ENCODE peak calls at places on chromosomes 11 and 22, in six cellular contexts. W is uterus, Z is body of pancreas, U is adrenal gland, S is IMR-90, T is esophagus squamous epithelium. J is an unnamed sample. For H3K36me3, the result is how much of the 10 kb centered on the place peaks cover.

GRCh38 chr11:12625438-12626071 is 48.7 kb upstream of the TEAD1 start:
- DNase-seq in T (no peak), W (no peak), Z (no peak), S (peak), U (no peak), J (no peak)

GRCh38 chr11:63670077-63670737 is 969 bp downstream of the ATL3 start:
- DNase-seq in U (no peak), W (no peak), Z (no peak), T (no peak), S (peak), J (no peak)

GRCh38 chr22:26673485-26673884 is 16.1 kb downstream of the MIAT start:
- DNase-seq in W (no peak), T (no peak), S (no peak), Z (no peak), U (no peak), J (no peak)

GRCh38 chr11:32774081-32774480 is 20.4 kb downstream of the CCDC73 start:
- DNase-seq in S (no peak), U (no peak), Z (no peak), T (no peak), W (no peak), J (no peak)

GRCh38 chr11:71286701-71287643 is 34.6 kb upstream of the SHANK2 start:
- DNase-seq in S (peak), Z (peak), W (no peak), T (no peak), U (peak), J (peak)

GRCh38 chr11:2445948-2446551 is 1.2 kb downstream of the KCNQ1 start:
- DNase-seq in U (peak), T (no peak), W (no peak), S (no peak), Z (peak), J (peak)

GRCh38 chr11:34650528-34650927 is 29.6 kb downstream of the EHF start:
- DNase-seq in U (no peak), Z (no peak), W (no peak), T (no peak), S (peak), J (no peak)

GRCh38 chr22:31148516-31148915 is 8.2 kb upstream of the PLA2G3 start:
- DNase-seq in U (no peak), S (peak), Z (no peak), T (no peak), W (no peak), J (no peak)

GRCh38 chr11:45771194-45771941 is 33.6 kb upstream of the SLC35C1 start:
- DNase-seq in T (no peak), S (peak), W (peak), U (peak), Z (peak), J (peak)

GRCh38 chr11:61080986-61081590 is 21.2 kb upstream of the CD5 start:
- DNase-seq in S (no peak), U (no peak), W (no peak), Z (no peak), T (no peak), J (no peak)

GRCh38 chr22:50731811-50732624 is 6.0 kb upstream of the ACR start:
- DNase-seq in U (peak), W (peak), S (peak), Z (peak), T (no peak), J (peak)

GRCh38 chr22:20423636-20424511 is 13.8 kb downstream of the SCARF2 start:
- DNase-seq in W (no peak), S (no peak), T (no peak), U (no peak), Z (no peak), J (no peak)

GRCh38 chr11:62190011-62190410 is at the start of gene SCGB1D1:
- DNase-seq in W (no peak), S (no peak), Z (no peak), U (no peak), T (no peak), J (no peak)

GRCh38 chr11:9001736-9002135 is 2.1 kb downstream of the NRIP3 start:
- DNase-seq in Z (no peak), T (no peak), U (peak), S (peak), W (no peak), J (no peak)

GRCh38 chr11:13681470-13681869 is 13.0 kb downstream of the FAR1 start:
- DNase-seq in U (no peak), T (no peak), S (no peak), Z (no peak), W (no peak), J (no peak)

GRCh38 chr11:75439495-75440120 is 6.6 kb upstream of the KLHL35 start:
- DNase-seq in U (no peak), W (no peak), S (no peak), T (no peak), Z (no peak), J (no peak)

GRCh38 chr11:1236316-1237127 is 13.7 kb downstream of the MUC5B start:
- DNase-seq in S (no peak), Z (peak), U (no peak), T (no peak), W (no peak), J (no peak)

GRCh38 chr11:93476796-93477195 is 66.4 kb downstream of the SMCO4 start:
- DNase-seq in U (no peak), Z (no peak), W (no peak), S (peak), T (no peak), J (no peak)

GRCh38 chr11:37963440-37963839 is 1365.4 kb upstream of the RAG2 start:
- DNase-seq in S (no peak), Z (no peak), W (no peak), U (no peak), T (no peak), J (no peak)

GRCh38 chr11:17171342-17171741 is 36.4 kb downstream of the PIK3C2A start:
- DNase-seq in U (no peak), Z (no peak), S (peak), W (no peak), T (no peak), J (no peak)

GRCh38 chr11:1650918-1651262 is 21.3 kb downstream of the KRTAP5-5 start:
- DNase-seq in U (no peak), W (no peak), Z (no peak), S (no peak), T (no peak), J (no peak)

GRCh38 chr11:92941676-92942571 is 27.5 kb upstream of the MTNR1B start:
- DNase-seq in U (peak), W (no peak), Z (peak), S (peak), T (no peak), J (no peak)

GRCh38 chr11:62712413-62712812 is 4.9 kb downstream of the GNG3 start:
- DNase-seq in W (no peak), U (no peak), S (peak), Z (no peak), T (no peak), J (no peak)

GRCh38 chr11:110524227-110524626 is 94.5 kb downstream of the FDX1 start:
- DNase-seq in W (no peak), U (no peak), Z (no peak), S (peak), T (no peak), J (no peak)

GRCh38 chr11:22657101-22657694 is 9.2 kb upstream of the GAS2 start:
- DNase-seq in S (no peak), T (no peak), Z (no peak), W (no peak), U (no peak), J (no peak)

GRCh38 chr11:65504671-65505433 is 6.0 kb downstream of the MALAT1 start:
- DNase-seq in U (no peak), T (no peak), W (no peak), S (peak), Z (no peak), J (no peak)

GRCh38 chr11:104995001-104995408 is 26.6 kb upstream of the CASP4 start:
- DNase-seq in W (no peak), T (no peak), Z (no peak), S (no peak), U (no peak), J (no peak)

GRCh38 chr11:9150944-9151343 is 59.5 kb upstream of the SCUBE2 start:
- DNase-seq in Z (no peak), W (no peak), S (peak), U (no peak), T (no peak), J (no peak)

GRCh38 chr11:82750643-82751139 is 17.0 kb upstream of the FAM181B start:
- DNase-seq in W (no peak), Z (no peak), T (no peak), U (no peak), S (no peak), J (no peak)

DNA sequence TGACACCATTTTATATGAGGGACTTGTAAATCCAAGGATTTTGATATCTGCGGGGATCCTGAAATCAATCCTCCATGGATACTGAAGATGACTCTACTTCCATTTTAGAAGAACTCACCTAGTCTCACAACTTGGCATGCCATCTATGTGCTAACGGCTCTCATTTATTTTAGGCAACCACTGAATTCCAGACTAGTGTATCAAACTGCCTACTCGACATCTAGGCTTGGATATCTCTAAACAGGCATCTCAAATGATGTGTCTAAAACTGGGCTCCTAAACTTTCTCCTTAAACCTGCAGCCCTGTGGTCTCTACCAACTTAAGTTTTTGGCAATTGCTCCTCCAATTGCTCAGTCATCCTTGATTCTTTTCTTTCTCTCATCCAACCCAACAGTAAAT is 31.2 kb upstream of the CLNS1A start:
- DNase-seq in U (no peak), W (no peak), Z (no peak), T (no peak), S (peak), J (no peak)
- H3K36me3 ChIP-seq in U (half or more), W (under half), Z (under half), T (under half), S (under half), J (under half)

DNA sequence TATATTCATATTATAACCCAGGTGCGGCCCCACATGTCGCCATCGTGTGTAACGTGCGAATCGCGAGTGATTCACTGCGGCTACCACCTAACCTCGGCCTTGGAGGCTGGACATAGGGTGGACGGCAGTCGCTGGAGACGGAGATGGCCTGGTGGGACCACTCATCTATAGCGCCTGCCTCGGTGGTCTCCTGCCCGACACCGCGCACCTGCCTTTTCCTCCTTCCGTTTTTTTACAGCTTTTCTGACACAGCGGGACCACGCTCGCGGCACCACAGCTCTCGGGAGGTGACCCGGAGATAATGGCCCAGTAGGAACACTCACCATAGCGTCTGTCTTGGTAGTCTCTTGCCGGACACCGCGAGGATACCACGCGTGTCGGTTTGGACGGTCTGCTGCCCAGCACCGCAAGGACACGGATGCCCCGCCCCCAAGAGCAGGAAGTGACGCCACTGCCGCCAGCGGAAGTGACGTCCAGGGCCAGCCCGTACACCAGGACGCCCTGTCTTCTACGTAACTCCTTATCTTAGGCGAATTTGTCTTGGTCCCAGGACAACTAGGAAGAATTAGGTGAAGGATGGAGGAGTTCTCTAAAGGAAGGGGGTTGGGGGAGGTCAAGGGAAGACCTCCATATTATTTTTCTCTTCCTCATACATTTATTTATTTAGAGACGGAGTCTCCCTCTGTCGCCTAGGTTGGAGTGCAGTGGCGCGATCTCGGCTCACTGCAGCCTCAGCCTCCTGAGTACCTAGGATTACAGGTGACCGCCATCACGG is 6.4 kb downstream of the SNU13 start:
- DNase-seq in Z (peak), T (no peak), W (peak), U (peak), S (peak), J (peak)
- TF ChIP-seq POLR2A in Z (peak), T (no peak), W (peak), U (peak), S (peak), J (no peak)

GRCh38 chr11:66886671-66887221 is 29.9 kb downstream of the LRFN4 start:
- DNase-seq in T (no peak), S (peak), U (no peak), W (no peak), Z (no peak), J (peak)
- H3K36me3 ChIP-seq in T (under half), S (under half), U (under half), W (under half), Z (under half), J (under half)

GRCh38 chr11:70205049-70205725 is 2.1 kb downstream of the FADD start:
- DNase-seq in U (no peak), T (no peak), W (no peak), S (peak), Z (no peak), J (no peak)

GRCh38 chr11:70203749-70204465 is 811 bp downstream of the FADD start:
- DNase-seq in U (peak), W (peak), T (peak), S (peak), Z (peak), J (peak)

GRCh38 chr11:70204466-70204799 is 1.3 kb downstream of the FADD start:
- DNase-seq in S (no peak), W (no peak), Z (no peak), U (no peak), T (no peak), J (no peak)

GRCh38 chr11:70201876-70202861 is 927 bp upstream of the FADD start:
- DNase-seq in W (no peak), T (no peak), Z (no peak), S (no peak), U (no peak), J (no peak)

GRCh38 chr11:70202898-70203748 is at the start of gene FADD:
- DNase-seq in T (peak), U (peak), Z (peak), S (peak), W (peak), J (peak)
- TF ChIP-seq POLR2A in T (no peak), U (peak), Z (peak), S (peak), W (peak), J (no peak)

J was measured in stomach.